ENCODE peak calls at places on chromosomes 5 and 9, in eight cellular contexts. One of them, this sample, is unnamed.

GRCh38 chr5:131999471-131999931 is 12.0 kb downstream of the ACSL6 start:
- DNase-seq in GM12891: no peak
- DNase-seq in astrocyte of the spinal cord: no peak
- DNase-seq in GM03348: no peak
- DNase-seq in left kidney: peak
- DNase-seq in kidney tubule cell: no peak
- DNase-seq in COR-L47: no peak
- DNase-seq in NCI-H146: no peak
- DNase-seq in this sample: no peak

GRCh38 chr9:132789706-132790105 is 88.4 kb downstream of the AK8 start:
- DNase-seq in GM12891: no peak
- DNase-seq in astrocyte of the spinal cord: no peak
- DNase-seq in GM03348: no peak
- DNase-seq in left kidney: no peak
- DNase-seq in kidney tubule cell: no peak
- DNase-seq in COR-L47: no peak
- DNase-seq in NCI-H146: no peak
- DNase-seq in this sample: no peak

GRCh38 chr5:9466677-9467076 is 79.2 kb downstream of the SEMA5A start:
- DNase-seq in GM12891: no peak
- DNase-seq in astrocyte of the spinal cord: no peak
- DNase-seq in GM03348: peak
- DNase-seq in left kidney: no peak
- DNase-seq in kidney tubule cell: no peak
- DNase-seq in COR-L47: no peak
- DNase-seq in NCI-H146: no peak
- DNase-seq in this sample: no peak

GRCh38 chr5:180644825-180645608 is 4.4 kb downstream of the FLT4 start:
- DNase-seq in GM12891: peak
- DNase-seq in astrocyte of the spinal cord: no peak
- DNase-seq in GM03348: no peak
- DNase-seq in left kidney: no peak
- DNase-seq in kidney tubule cell: no peak
- DNase-seq in COR-L47: no peak
- DNase-seq in NCI-H146: no peak
- DNase-seq in this sample: no peak

GRCh38 chr9:108750656-108751175 is 105.1 kb downstream of the ACTL7B start:
- DNase-seq in GM12891: no peak
- DNase-seq in astrocyte of the spinal cord: no peak
- DNase-seq in GM03348: no peak
- DNase-seq in left kidney: no peak
- DNase-seq in kidney tubule cell: no peak
- DNase-seq in COR-L47: no peak
- DNase-seq in NCI-H146: no peak
- DNase-seq in this sample: no peak

GRCh38 chr9:121141706-121142105 is 60.0 kb downstream of the RAB14 start:
- DNase-seq in GM12891: no peak
- DNase-seq in astrocyte of the spinal cord: no peak
- DNase-seq in GM03348: no peak
- DNase-seq in left kidney: no peak
- DNase-seq in kidney tubule cell: no peak
- DNase-seq in COR-L47: no peak
- DNase-seq in NCI-H146: no peak
- DNase-seq in this sample: no peak

GRCh38 chr9:114309096-114309495 is 13.8 kb upstream of the ORM1 start:
- DNase-seq in GM12891: no peak
- DNase-seq in astrocyte of the spinal cord: no peak
- DNase-seq in GM03348: no peak
- DNase-seq in left kidney: no peak
- DNase-seq in kidney tubule cell: no peak
- DNase-seq in COR-L47: no peak
- DNase-seq in NCI-H146: no peak
- DNase-seq in this sample: peak

GRCh38 chr9:96646081-96646991 is 8.8 kb downstream of the PRXL2C start:
- DNase-seq in GM12891: no peak
- DNase-seq in astrocyte of the spinal cord: peak
- DNase-seq in GM03348: peak
- DNase-seq in left kidney: peak
- DNase-seq in kidney tubule cell: no peak
- DNase-seq in COR-L47: no peak
- DNase-seq in NCI-H146: no peak
- DNase-seq in this sample: no peak

GRCh38 chr9:126975327-126976059 is 60.9 kb downstream of the RALGPS1 start:
- DNase-seq in GM12891: no peak
- DNase-seq in astrocyte of the spinal cord: no peak
- DNase-seq in GM03348: no peak
- DNase-seq in left kidney: no peak
- DNase-seq in kidney tubule cell: no peak
- DNase-seq in COR-L47: no peak
- DNase-seq in NCI-H146: no peak
- DNase-seq in this sample: no peak

GRCh38 chr5:179526978-179527377 is 23.4 kb upstream of the RUFY1 start:
- DNase-seq in GM12891: no peak
- DNase-seq in astrocyte of the spinal cord: no peak
- DNase-seq in GM03348: no peak
- DNase-seq in left kidney: no peak
- DNase-seq in kidney tubule cell: no peak
- DNase-seq in COR-L47: no peak
- DNase-seq in NCI-H146: no peak
- DNase-seq in this sample: no peak

GRCh38 chr9:89046832-89047231 is 55.6 kb downstream of the S1PR3 start:
- DNase-seq in GM12891: no peak
- DNase-seq in astrocyte of the spinal cord: peak
- DNase-seq in GM03348: peak
- DNase-seq in left kidney: no peak
- DNase-seq in kidney tubule cell: no peak
- DNase-seq in COR-L47: no peak
- DNase-seq in NCI-H146: no peak
- DNase-seq in this sample: no peak

GRCh38 chr5:95884511-95884910 is 62.0 kb upstream of the GLRX start:
- DNase-seq in GM12891: no peak
- DNase-seq in astrocyte of the spinal cord: no peak
- DNase-seq in GM03348: no peak
- DNase-seq in left kidney: no peak
- DNase-seq in kidney tubule cell: no peak
- DNase-seq in COR-L47: no peak
- DNase-seq in NCI-H146: no peak
- DNase-seq in this sample: no peak

GRCh38 chr9:136074706-136075105 is 20.4 kb downstream of the NACC2 start:
- DNase-seq in GM12891: no peak
- DNase-seq in astrocyte of the spinal cord: no peak
- DNase-seq in GM03348: no peak
- DNase-seq in left kidney: no peak
- DNase-seq in kidney tubule cell: no peak
- DNase-seq in COR-L47: no peak
- DNase-seq in NCI-H146: no peak
- DNase-seq in this sample: no peak

GRCh38 chr9:128026255-128027165 is 40.6 kb downstream of the NAIF1 start:
- DNase-seq in GM12891: peak
- DNase-seq in astrocyte of the spinal cord: no peak
- DNase-seq in GM03348: no peak
- DNase-seq in left kidney: no peak
- DNase-seq in kidney tubule cell: no peak
- DNase-seq in COR-L47: no peak
- DNase-seq in NCI-H146: no peak
- DNase-seq in this sample: no peak

GRCh38 chr5:150355791-150356190 is 1.7 kb upstream of the TCOF1 start:
- DNase-seq in GM12891: no peak
- DNase-seq in astrocyte of the spinal cord: no peak
- DNase-seq in GM03348: no peak
- DNase-seq in left kidney: no peak
- DNase-seq in kidney tubule cell: no peak
- DNase-seq in COR-L47: no peak
- DNase-seq in NCI-H146: no peak
- DNase-seq in this sample: no peak

GRCh38 chr5:138489705-138490104 is 24.4 kb downstream of the EGR1 start:
- DNase-seq in GM12891: no peak
- DNase-seq in astrocyte of the spinal cord: no peak
- DNase-seq in GM03348: no peak
- DNase-seq in left kidney: peak
- DNase-seq in kidney tubule cell: no peak
- DNase-seq in COR-L47: no peak
- DNase-seq in NCI-H146: no peak
- DNase-seq in this sample: peak

GRCh38 chr5:82312373-82312856 is 34.3 kb upstream of the RPS23 start:
- DNase-seq in GM12891: no peak
- DNase-seq in astrocyte of the spinal cord: peak
- DNase-seq in GM03348: peak
- DNase-seq in left kidney: peak
- DNase-seq in kidney tubule cell: peak
- DNase-seq in COR-L47: peak
- DNase-seq in NCI-H146: peak
- DNase-seq in this sample: peak

GRCh38 chr5:141779642-141780041 is 97.6 kb upstream of the ARAP3 start:
- DNase-seq in GM12891: no peak
- DNase-seq in astrocyte of the spinal cord: peak
- DNase-seq in GM03348: peak
- DNase-seq in left kidney: peak
- DNase-seq in kidney tubule cell: peak
- DNase-seq in COR-L47: no peak
- DNase-seq in NCI-H146: no peak
- DNase-seq in this sample: no peak

GRCh38 chr5:42573386-42573785 is 150.1 kb downstream of the GHR start:
- DNase-seq in GM12891: no peak
- DNase-seq in astrocyte of the spinal cord: no peak
- DNase-seq in GM03348: no peak
- DNase-seq in left kidney: no peak
- DNase-seq in kidney tubule cell: no peak
- DNase-seq in COR-L47: no peak
- DNase-seq in NCI-H146: no peak
- DNase-seq in this sample: no peak

GRCh38 chr9:2574215-2574614 is 47.4 kb upstream of the VLDLR start:
- DNase-seq in GM12891: no peak
- DNase-seq in astrocyte of the spinal cord: no peak
- DNase-seq in GM03348: no peak
- DNase-seq in left kidney: no peak
- DNase-seq in kidney tubule cell: peak
- DNase-seq in COR-L47: no peak
- DNase-seq in NCI-H146: no peak
- DNase-seq in this sample: no peak

GRCh38 chr5:117084052-117084451 is 509.4 kb upstream of the SEMA6A start:
- DNase-seq in GM12891: no peak
- DNase-seq in astrocyte of the spinal cord: no peak
- DNase-seq in GM03348: no peak
- DNase-seq in left kidney: peak
- DNase-seq in kidney tubule cell: peak
- DNase-seq in COR-L47: no peak
- DNase-seq in NCI-H146: no peak
- DNase-seq in this sample: peak

GRCh38 chr5:8840237-8840636 is 705.6 kb downstream of the SEMA5A start:
- DNase-seq in GM12891: no peak
- DNase-seq in astrocyte of the spinal cord: no peak
- DNase-seq in GM03348: no peak
- DNase-seq in left kidney: no peak
- DNase-seq in kidney tubule cell: no peak
- DNase-seq in COR-L47: no peak
- DNase-seq in NCI-H146: no peak
- DNase-seq in this sample: peak

GRCh38 chr5:87132696-87133095 is 135.0 kb upstream of the RASA1 start:
- DNase-seq in GM12891: no peak
- DNase-seq in astrocyte of the spinal cord: no peak
- DNase-seq in GM03348: no peak
- DNase-seq in left kidney: no peak
- DNase-seq in kidney tubule cell: no peak
- DNase-seq in COR-L47: no peak
- DNase-seq in NCI-H146: no peak
- DNase-seq in this sample: no peak